ENCODE peak calls at places on chromosomes 6 and 20, in ten cellular contexts. O, R, T, W, U, D, K, B, J and N are unnamed samples.

GRCh38 chr20:33773412-33774089 is 37.6 kb upstream of the CHMP4B start:
- DNase-seq in R (peak), W (no peak), T (peak), J (no peak), K (no peak), U (no peak), O (no peak), D (peak), B (no peak), N (no peak)

GRCh38 chr6:127352519-127352918 is 9.1 kb upstream of the ECHDC1 start:
- DNase-seq in T (no peak), U (no peak), D (no peak), K (no peak), O (no peak), W (no peak), J (no peak), R (no peak), B (no peak), N (no peak)

GRCh38 chr6:84095156-84095555 is 61.6 kb downstream of the MRAP2 start:
- DNase-seq in R (no peak), B (no peak), T (no peak), O (no peak), U (no peak), K (no peak), W (no peak), J (no peak), D (no peak), N (no peak)

GRCh38 chr6:71404145-71404966 is 115.7 kb downstream of the OGFRL1 start:
- DNase-seq in D (no peak), T (no peak), R (no peak), W (no peak), K (no peak), U (no peak), B (no peak), O (no peak), J (no peak), N (no peak)

GRCh38 chr20:63659370-63659769 is 1.3 kb downstream of the RTEL1 start:
- DNase-seq in O (no peak), W (no peak), U (no peak), B (no peak), T (no peak), D (no peak), J (no peak), K (no peak), R (no peak), N (no peak)

GRCh38 chr6:37535701-37536461 is 36.2 kb upstream of the CCDC167 start:
- DNase-seq in D (peak), J (no peak), B (no peak), K (no peak), U (no peak), W (no peak), O (peak), T (peak), R (peak), N (no peak)

GRCh38 chr6:8194499-8194898 is 92.2 kb upstream of the EEF1E1 start:
- DNase-seq in T (no peak), U (no peak), O (no peak), D (no peak), B (no peak), J (no peak), K (no peak), R (no peak), W (no peak), N (no peak)

GRCh38 chr6:7590918-7591302 is 912 bp downstream of the SNRNP48 start:
- DNase-seq in T (no peak), J (no peak), D (no peak), B (no peak), W (no peak), K (peak), O (peak), R (no peak), U (no peak), N (no peak)

GRCh38 chr6:20404641-20405032 is 3.0 kb downstream of the E2F3 start:
- DNase-seq in W (no peak), B (no peak), U (peak), O (peak), J (no peak), K (peak), R (peak), T (peak), D (peak), N (peak)

GRCh38 chr6:15259766-15260098 is 13.9 kb downstream of the JARID2 start:
- DNase-seq in U (no peak), T (no peak), K (no peak), R (no peak), J (no peak), B (no peak), W (no peak), D (no peak), O (no peak), N (no peak)

GRCh38 chr6:139823808-139824126 is 449.3 kb upstream of the CITED2 start:
- DNase-seq in B (no peak), U (no peak), R (no peak), W (no peak), D (no peak), O (no peak), J (no peak), T (no peak), K (no peak), N (no peak)

GRCh38 chr6:111468329-111469012 is 14.5 kb downstream of the REV3L start:
- DNase-seq in W (no peak), B (no peak), J (no peak), O (no peak), U (no peak), D (no peak), K (no peak), R (no peak), T (no peak), N (no peak)

GRCh38 chr6:14799928-14800327 is 445.9 kb upstream of the JARID2 start:
- DNase-seq in R (peak), K (peak), B (no peak), T (peak), D (peak), J (no peak), U (no peak), W (no peak), O (peak), N (no peak)

GRCh38 chr6:170160031-170160627 is 130.7 kb downstream of the DLL1 start:
- DNase-seq in W (no peak), B (peak), K (no peak), J (no peak), O (no peak), D (no peak), T (no peak), R (no peak), U (no peak), N (peak)

GRCh38 chr6:156780117-156780641 is 3.0 kb downstream of the ARID1B start:
- DNase-seq in D (peak), T (peak), W (no peak), J (no peak), U (no peak), K (peak), R (peak), B (no peak), O (peak), N (no peak)

GRCh38 chr20:41344938-41345728 is 4.5 kb downstream of the LPIN3 start:
- DNase-seq in O (no peak), K (no peak), B (no peak), D (no peak), R (no peak), W (no peak), U (no peak), T (no peak), J (no peak), N (no peak)

GRCh38 chr20:17966432-17967312 is 1.9 kb downstream of the SNX5 start:
- DNase-seq in J (no peak), U (no peak), O (peak), B (no peak), K (no peak), W (no peak), D (no peak), T (peak), R (peak), N (no peak)

GRCh38 chr20:34861386-34862084 is 11.1 kb downstream of the GGT7 start:
- DNase-seq in W (peak), K (peak), B (peak), O (no peak), T (peak), D (no peak), U (no peak), R (no peak), J (no peak), N (peak)

GRCh38 chr6:66926060-66926459 is 1219.0 kb upstream of the EYS start:
- DNase-seq in D (no peak), T (no peak), B (no peak), W (no peak), O (no peak), R (no peak), K (no peak), U (no peak), J (no peak), N (no peak)

GRCh38 chr6:163308629-163309276 is 105.8 kb upstream of the QKI start:
- DNase-seq in R (no peak), D (no peak), J (no peak), O (no peak), B (no peak), W (no peak), U (no peak), K (no peak), T (no peak), N (no peak)

GRCh38 chr6:32627831-32628230 is 9.4 kb upstream of the HLA-DQA1 start:
- DNase-seq in T (no peak), D (no peak), J (no peak), U (no peak), R (peak), K (peak), O (no peak), W (peak), B (no peak), N (no peak)

GRCh38 chr6:30096829-30097228 is 16.1 kb downstream of the TRIM31 start:
- DNase-seq in U (no peak), T (no peak), W (no peak), O (no peak), K (no peak), R (no peak), B (no peak), J (no peak), D (no peak), N (no peak)

GRCh38 chr20:16243470-16243869 is 329.8 kb downstream of the KIF16B start:
- DNase-seq in B (no peak), K (no peak), W (no peak), U (no peak), R (no peak), T (no peak), D (no peak), J (no peak), O (peak), N (no peak)

GRCh38 chr6:43947860-43948259 is 177.8 kb downstream of the VEGFA start:
- DNase-seq in W (no peak), O (no peak), U (no peak), R (no peak), D (no peak), B (peak), T (no peak), J (no peak), K (no peak), N (peak)

GRCh38 chr6:64714073-64714472 is 993.0 kb downstream of the EYS start:
- DNase-seq in W (no peak), T (no peak), O (no peak), D (no peak), J (no peak), K (no peak), R (no peak), B (no peak), U (no peak), N (no peak)

GRCh38 chr6:143451531-143451930 is 926 bp downstream of the PEX3 start:
- DNase-seq in R (no peak), U (no peak), K (no peak), T (no peak), W (no peak), O (no peak), J (no peak), B (no peak), D (no peak), N (no peak)

GRCh38 chr20:32988008-32988407 is 16.2 kb downstream of the SUN5 start:
- DNase-seq in T (no peak), W (no peak), D (no peak), R (no peak), U (no peak), B (peak), O (no peak), K (no peak), J (no peak), N (no peak)

GRCh38 chr20:1474817-1475603 is 8.4 kb upstream of the NSFL1C start:
- DNase-seq in W (no peak), D (no peak), O (no peak), R (no peak), J (no peak), B (no peak), T (no peak), K (no peak), U (no peak), N (no peak)

DNA sequence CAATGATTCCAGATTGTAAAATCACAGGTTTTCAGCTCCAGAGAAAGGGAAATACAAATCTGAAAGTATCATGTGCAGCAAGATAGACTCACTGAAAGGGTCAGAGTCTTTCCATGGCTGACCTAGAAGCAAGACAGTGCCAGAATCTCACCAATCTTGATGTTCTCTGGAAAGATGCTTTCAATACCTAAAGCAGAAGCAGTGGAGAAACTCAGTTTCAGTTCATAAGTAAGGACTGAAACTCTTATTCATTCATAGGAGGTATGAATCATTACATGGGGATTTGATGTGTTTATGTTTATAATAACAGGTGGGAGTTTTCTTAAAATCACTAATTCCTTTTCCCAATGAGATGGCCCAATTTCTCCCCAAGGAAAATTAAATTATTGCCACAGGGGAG is 42.5 kb downstream of the SLC2A12 start:
- DNase-seq in J (no peak), T (no peak), D (no peak), K (no peak), B (no peak), O (no peak), U (no peak), W (no peak), R (no peak), N (no peak)
- TF ChIP-seq CTCF in J (no peak), T (no peak), D (no peak), K (no peak), B (no peak), O (no peak), U (no peak), W (no peak), R (no peak), N (no peak)

GRCh38 chr6:78526432-78526831 is 340.9 kb upstream of the IRAK1BP1 start:
- DNase-seq in J (no peak), U (no peak), W (no peak), R (no peak), B (no peak), K (no peak), T (no peak), O (no peak), D (no peak), N (no peak)
- TF ChIP-seq CTCF in J (no peak), U (no peak), W (no peak), R (no peak), B (no peak), K (no peak), T (no peak), O (no peak), D (no peak), N (no peak)

GRCh38 chr6:98846021-98846380 is 11.6 kb downstream of the POU3F2 start:
- DNase-seq in K (no peak), U (no peak), O (no peak), J (no peak), W (no peak), R (no peak), D (no peak), T (no peak), B (no peak), N (no peak)
- TF ChIP-seq CTCF in K (no peak), U (peak), O (no peak), J (no peak), W (no peak), R (no peak), D (no peak), T (no peak), B (peak), N (no peak)

DNA sequence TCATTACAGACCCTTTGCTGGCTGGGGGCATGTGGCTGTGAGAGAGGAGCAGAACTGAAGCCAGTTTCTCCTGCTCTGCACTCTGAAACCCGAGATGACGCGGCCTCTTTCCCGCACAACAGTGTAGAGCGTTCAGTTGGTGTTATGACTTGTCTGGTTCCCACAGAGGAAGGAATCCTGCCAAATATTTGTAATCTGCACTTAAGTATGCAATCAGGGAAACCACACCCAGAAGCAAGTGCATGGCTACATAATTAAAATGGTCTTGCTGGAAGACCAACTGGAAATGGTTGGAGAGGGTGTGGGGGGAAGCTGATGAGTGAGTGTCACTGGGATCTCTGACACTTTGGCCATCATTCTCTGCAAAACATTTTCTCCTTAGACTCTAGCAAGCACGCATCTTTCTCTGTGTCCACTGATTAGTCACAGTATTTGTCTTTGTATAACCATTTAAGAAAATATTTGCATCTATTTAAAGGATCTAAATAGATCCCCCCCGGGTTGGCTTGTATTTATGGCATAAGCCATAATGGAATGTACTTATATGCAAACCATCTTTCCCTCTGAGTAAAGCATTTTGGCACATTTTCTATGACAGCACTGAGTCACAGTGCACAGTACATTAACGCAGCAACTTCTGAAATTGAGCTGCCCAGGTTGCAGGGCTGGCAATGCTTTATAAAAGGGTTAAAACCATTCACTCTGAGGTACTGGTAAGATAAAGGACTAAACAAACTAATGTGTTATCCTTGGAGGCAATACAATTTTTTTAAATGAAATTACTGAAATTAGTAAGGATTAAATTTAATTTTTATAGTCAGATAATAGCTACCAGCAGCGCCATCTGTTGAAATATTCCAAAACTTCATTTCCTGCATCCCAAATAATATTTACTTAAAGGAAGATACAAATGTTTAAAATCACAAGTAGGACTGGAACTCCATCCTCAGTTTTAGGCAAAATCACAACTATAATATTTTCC is 76.7 kb downstream of the FOXC1 start:
- DNase-seq in D (no peak), K (no peak), W (no peak), B (peak), J (no peak), T (no peak), U (no peak), O (peak), R (no peak), N (no peak)
- TF ChIP-seq CTCF in D (no peak), K (no peak), W (no peak), B (peak), J (no peak), T (no peak), U (no peak), O (peak), R (no peak), N (no peak)

GRCh38 chr6:24494726-24495515 is at the start of gene ALDH5A1:
- DNase-seq in D (peak), W (peak), R (peak), B (no peak), U (peak), K (peak), T (peak), J (no peak), O (peak), N (peak)
- TF ChIP-seq CTCF in D (peak), W (peak), R (peak), B (peak), U (no peak), K (no peak), T (peak), J (no peak), O (peak), N (no peak)

GRCh38 chr6:25053875-25054371 is 118.2 kb upstream of the RIPOR2 start:
- DNase-seq in B (no peak), D (peak), U (no peak), R (peak), K (no peak), T (peak), W (no peak), O (no peak), J (no peak), N (no peak)
- TF ChIP-seq CTCF in B (no peak), D (peak), U (no peak), R (no peak), K (no peak), T (no peak), W (no peak), O (peak), J (no peak), N (peak)

GRCh38 chr6:154343473-154344308 is 12.9 kb downstream of the IPCEF1 start:
- DNase-seq in B (no peak), W (peak), R (no peak), T (no peak), J (peak), D (no peak), O (no peak), K (peak), U (no peak), N (no peak)
- TF ChIP-seq CTCF in B (no peak), W (peak), R (no peak), T (no peak), J (no peak), D (no peak), O (peak), K (peak), U (no peak), N (peak)

DNA sequence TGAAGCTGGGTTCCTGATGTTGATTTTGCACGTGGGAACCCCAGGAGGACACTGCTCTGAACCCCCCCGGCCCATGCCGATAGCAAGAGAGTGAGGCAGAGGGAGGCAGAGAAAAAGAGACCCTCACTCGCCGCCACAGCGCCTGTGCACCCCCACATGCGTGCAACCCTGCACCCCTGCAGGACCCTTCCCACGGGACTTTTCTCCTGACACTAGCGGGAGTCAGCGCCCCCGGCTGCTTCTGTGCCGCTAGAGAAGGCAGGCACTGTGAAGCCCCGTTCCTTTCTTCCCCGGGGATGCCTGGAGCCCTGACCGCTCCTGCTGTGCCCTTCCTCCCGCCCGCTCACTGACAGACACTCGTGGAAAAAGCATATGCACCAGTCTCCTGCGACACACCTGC is 67.4 kb downstream of the GMPR start:
- DNase-seq in B (no peak), D (no peak), T (no peak), J (no peak), U (no peak), W (no peak), O (no peak), K (no peak), R (no peak), N (no peak)
- TF ChIP-seq CTCF in B (no peak), D (peak), T (peak), J (no peak), U (no peak), W (no peak), O (no peak), K (no peak), R (no peak), N (no peak)

GRCh38 chr6:13624871-13625288 is 9.7 kb downstream of the NOL7 start:
- DNase-seq in T (peak), R (peak), D (peak), U (no peak), K (no peak), B (no peak), W (no peak), O (peak), J (no peak), N (no peak)
- TF ChIP-seq CTCF in T (peak), R (peak), D (peak), U (peak), K (peak), B (peak), W (peak), O (peak), J (no peak), N (no peak)

DNA sequence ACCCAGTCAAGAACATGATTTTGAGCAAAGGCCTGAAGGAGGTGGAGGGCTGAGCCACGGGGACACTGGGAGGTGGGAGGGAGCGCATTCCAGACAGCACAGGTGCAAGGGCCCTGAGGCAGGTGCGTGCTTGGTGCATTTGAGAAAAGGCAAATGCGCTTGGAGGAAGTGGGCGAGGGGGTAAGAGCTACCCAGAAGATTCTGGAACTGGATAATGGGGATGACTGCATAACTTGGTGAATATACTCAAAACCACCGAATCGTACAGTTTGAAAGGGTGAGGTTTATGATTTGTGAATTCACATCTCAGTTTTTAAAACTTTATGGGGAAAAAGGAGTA is 9.8 kb downstream of the PREX1 start:
- DNase-seq in K (no peak), J (no peak), T (no peak), D (no peak), O (no peak), W (no peak), B (no peak), R (no peak), U (no peak), N (no peak)
- TF ChIP-seq CTCF in K (no peak), J (no peak), T (no peak), D (no peak), O (no peak), W (no peak), B (no peak), R (no peak), U (no peak), N (no peak)